ENCODE peak calls at places on chromosome X, in four cellular contexts. T is Peyer's patch, C is sigmoid colon, F is breast epithelium. A is an unnamed sample.
A peak's percentile ranks its signal among the peaks of the same experiment; 100 is the strongest.

GRCh38 chrX:53223955-53224859 is 800 bp downstream of the KDM5C start:
- DNase-seq in T (no peak), C (no peak), F (peak; percentile 18), A (no peak)

GRCh38 chrX:148282504-148282903 is 217.9 kb upstream of the AFF2 start:
- DNase-seq in T (no peak), C (no peak), F (no peak), A (no peak)

GRCh38 chrX:131741103-131741581 is 197.3 kb downstream of the OR13H1 start:
- DNase-seq in T (no peak), C (peak; percentile 94), F (peak; percentile 86), A (peak; percentile 82)

GRCh38 chrX:149129767-149130166 is 375.3 kb downstream of the IDS start:
- DNase-seq in T (no peak), C (no peak), F (no peak), A (no peak)

GRCh38 chrX:153968754-153969124 is 2.9 kb downstream of the HCFC1 start:
- DNase-seq in T (no peak), C (peak; percentile 65), F (no peak), A (peak; percentile 19)

GRCh38 chrX:108225456-108225730 is 133.8 kb downstream of the ATG4A start:
- DNase-seq in T (no peak), C (no peak), F (no peak), A (no peak)

GRCh38 chrX:140091276-140091886 is 126.1 kb upstream of the CXorf66 start:
- DNase-seq in T (peak; percentile 33), C (peak; percentile 60), F (no peak), A (peak; percentile 23)

GRCh38 chrX:50114113-50114512 is 86.7 kb downstream of the AKAP4 start:
- DNase-seq in T (no peak), C (no peak), F (no peak), A (no peak)

GRCh38 chrX:24799565-24799964 is 105.8 kb downstream of the POLA1 start:
- DNase-seq in T (no peak), C (no peak), F (no peak), A (no peak)

GRCh38 chrX:48835524-48836329 is at the start of gene PCSK1N:
- DNase-seq in T (no peak), C (no peak), F (no peak), A (no peak)

GRCh38 chrX:57137481-57137880 is 284 bp upstream of the SPIN2A start:
- DNase-seq in T (no peak), C (no peak), F (no peak), A (no peak)

GRCh38 chrX:14872355-14872754 is 514 bp downstream of the FANCB start:
- DNase-seq in T (no peak), C (no peak), F (no peak), A (no peak)

GRCh38 chrX:45479196-45479834 is 278.6 kb upstream of the DIPK2B start:
- DNase-seq in T (no peak), C (no peak), F (no peak), A (no peak)

GRCh38 chrX:73577368-73577767 is 14.4 kb downstream of the CHIC1 start:
- DNase-seq in T (no peak), C (no peak), F (no peak), A (no peak)

GRCh38 chrX:84240848-84241565 is 53.0 kb upstream of the RPS6KA6 start:
- DNase-seq in T (no peak), C (no peak), F (no peak), A (no peak)

GRCh38 chrX:100090931-100091330 is 319.1 kb downstream of the PCDH19 start:
- DNase-seq in T (no peak), C (no peak), F (no peak), A (no peak)

GRCh38 chrX:155662297-155662696 is 49.5 kb upstream of the TMLHE start:
- DNase-seq in T (no peak), C (no peak), F (no peak), A (no peak)

DNA sequence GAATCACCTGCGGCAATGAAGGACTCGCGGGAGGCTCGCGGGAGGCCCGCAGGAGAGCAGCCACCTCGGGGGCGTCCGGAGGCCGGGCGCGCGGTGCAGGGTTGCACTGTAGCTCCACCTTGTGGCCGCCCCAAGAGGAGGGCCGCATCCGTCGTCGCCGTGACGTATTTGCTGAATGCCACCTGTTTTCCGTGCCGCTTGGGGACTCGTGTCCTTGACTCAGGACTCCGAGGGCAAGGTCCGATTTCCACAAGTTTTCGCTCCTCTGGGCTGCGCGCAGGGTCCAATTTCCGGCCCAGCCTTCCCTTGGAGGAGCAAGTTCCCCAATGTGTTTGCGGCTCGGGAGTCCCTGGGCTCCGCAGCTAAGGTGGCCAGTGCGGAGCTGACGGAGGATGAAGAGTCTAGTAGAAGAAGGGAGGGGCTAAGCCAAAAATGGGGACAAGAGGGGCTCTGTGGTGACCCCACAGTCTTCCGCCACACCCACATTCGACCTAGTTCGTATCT is 10.7 kb upstream of the DLG3 start:
- DNase-seq in T (peak; percentile 84), C (peak; percentile 85), F (peak; percentile 59), A (peak; percentile 90)
- TF ChIP-seq CTCF in T (peak; percentile 75), C (peak; percentile 73), F (peak; percentile 63), A (peak; percentile 63)

GRCh38 chrX:150546711-150547153 is 21.7 kb upstream of the MTM1 start:
- DNase-seq in T (no peak), C (no peak), F (no peak), A (no peak)
- H3K4me3 ChIP-seq in T (no peak overlapping the region), C (no peak overlapping the region), F (no peak overlapping the region), A (no peak overlapping the region)

DNA sequence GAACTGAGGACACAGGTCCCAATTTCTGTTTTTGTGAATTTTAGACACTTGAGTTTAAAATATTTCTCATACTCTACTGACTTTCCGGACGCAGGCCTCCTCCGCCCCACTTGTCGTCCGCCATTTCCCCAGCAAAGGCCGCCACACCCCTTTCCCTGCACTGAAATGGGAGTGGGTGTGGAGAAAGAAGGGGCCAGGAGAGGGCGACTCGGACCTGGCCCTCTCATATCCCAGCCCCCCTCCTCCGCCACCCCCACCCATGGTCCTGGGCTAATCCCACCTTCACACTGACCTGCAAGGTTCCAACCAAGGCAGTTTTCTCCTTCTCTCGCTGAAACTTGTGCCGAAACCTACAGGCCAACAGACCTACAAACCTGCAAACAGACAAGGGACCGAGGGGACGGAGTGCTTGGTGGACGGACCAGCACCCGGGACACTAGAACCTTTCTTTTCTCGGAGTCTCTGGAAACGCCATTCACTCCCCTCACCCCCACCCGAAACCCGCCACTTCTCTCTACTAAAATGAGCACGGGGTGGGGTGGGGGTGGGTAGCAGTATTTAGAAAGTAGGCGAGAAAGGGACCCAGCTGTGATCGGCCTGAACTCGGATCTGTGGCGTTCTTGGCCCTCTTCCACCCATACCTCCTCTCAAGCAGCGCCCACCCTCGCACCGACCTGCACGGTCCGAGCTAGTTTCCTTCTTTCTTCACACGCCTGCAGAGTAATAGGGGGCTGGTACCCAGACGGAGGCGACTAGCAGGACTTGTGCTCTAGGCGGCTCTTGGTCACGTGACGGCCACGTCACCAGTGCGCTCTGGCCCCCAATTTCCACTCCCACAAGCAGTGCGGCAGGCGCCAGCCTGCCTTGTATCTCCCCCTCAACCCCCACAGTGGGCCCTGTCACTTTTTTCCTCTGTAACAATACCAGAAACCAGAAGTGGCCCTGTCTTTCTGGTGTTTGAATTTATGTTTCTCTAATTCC is at the start of gene ARMCX6:
- DNase-seq in T (peak; percentile 74), C (peak; percentile 92), F (peak; percentile 74), A (peak; percentile 88)
- TF ChIP-seq POLR2A in T (no peak), C (no peak), F (no peak), A (no peak)

DNA sequence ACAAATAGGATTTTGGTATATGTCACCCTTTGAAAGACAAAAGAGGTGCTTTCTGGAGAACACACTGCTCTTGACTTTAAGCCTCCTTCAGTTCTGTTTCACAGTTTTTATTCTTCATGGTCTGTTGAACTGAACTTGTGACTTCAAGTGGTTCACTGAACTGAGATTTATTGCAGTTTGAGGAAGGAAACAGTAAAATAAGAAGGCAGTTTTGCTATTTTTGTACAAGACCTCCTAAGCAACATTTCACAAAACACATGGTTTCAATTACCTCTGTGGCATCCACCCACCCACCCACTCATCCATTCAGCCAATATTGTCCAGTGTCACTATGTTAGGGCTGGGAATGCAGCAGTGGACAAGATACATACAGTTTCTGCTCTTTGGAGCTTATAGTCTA is 131.3 kb downstream of the IL1RAPL2 start:
- DNase-seq in T (no peak), C (no peak), F (no peak), A (no peak)
- TF ChIP-seq CTCF in T (no peak), C (no peak), F (no peak), A (no peak)

GRCh38 chrX:72394518-72395163 is 88.9 kb upstream of the CITED1 start:
- DNase-seq in T (no peak), C (no peak), F (no peak), A (no peak)
- H3K4me3 ChIP-seq in T (no peak overlapping the region), C (no peak overlapping the region), F (no peak overlapping the region), A (no peak overlapping the region)

GRCh38 chrX:134999469-134999868 is 8.7 kb downstream of the SMIM10 start:
- DNase-seq in T (no peak), C (no peak), F (no peak), A (no peak)

GRCh38 chrX:135009057-135009605 is 13.2 kb downstream of the RTL8B start:
- DNase-seq in T (no peak), C (no peak), F (no peak), A (no peak)

GRCh38 chrX:135000516-135000915 is 9.7 kb downstream of the SMIM10 start:
- DNase-seq in T (no peak), C (no peak), F (no peak), A (no peak)

GRCh38 chrX:135009838-135010237 is 12.5 kb downstream of the RTL8B start:
- DNase-seq in T (no peak), C (no peak), F (no peak), A (no peak)

DNA sequence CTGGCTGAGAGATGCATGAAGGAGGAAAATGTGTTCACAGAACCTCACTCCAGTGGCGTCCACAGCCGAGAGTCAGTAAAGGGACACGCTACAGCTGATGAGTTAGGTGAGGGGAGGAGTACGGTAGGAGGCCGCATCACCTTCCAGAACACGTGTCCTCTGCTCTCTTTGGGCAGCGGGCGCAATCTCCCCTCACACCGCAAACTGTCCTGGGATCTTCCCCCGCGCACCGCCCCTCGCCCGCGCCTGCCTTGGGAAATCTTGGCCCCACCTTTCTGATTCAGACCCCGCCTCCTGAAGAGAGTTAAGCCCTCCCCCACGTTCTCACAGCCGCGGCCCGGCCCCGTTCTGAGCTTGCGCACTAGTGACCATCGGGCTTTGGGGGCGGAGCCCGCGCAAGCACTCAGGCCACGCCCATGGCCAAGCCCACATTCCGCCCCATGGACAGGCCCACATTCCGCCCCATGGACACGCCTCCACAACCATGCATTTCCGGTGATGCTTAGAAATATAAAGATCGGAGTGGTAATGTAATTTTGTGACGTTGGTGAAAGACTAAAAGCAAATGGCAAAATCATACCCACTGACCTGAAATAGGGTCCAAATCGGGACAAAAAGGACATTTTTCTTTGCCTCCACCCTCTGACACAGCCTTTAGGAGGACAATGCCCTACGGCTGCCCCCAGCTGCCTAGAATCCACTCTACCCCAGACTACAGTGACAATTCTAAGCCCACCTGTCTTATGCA is 13.3 kb downstream of the SMIM10 start:
- DNase-seq in T (peak; percentile 85), C (peak; percentile 94), F (peak; percentile 87), A (peak; percentile 95)
- TF ChIP-seq POLR2A in T (no peak), C (no peak), F (no peak), A (no peak)

GRCh38 chrX:29044802-29045201 is 457.6 kb downstream of the IL1RAPL1 start:
- DNase-seq in T (no peak), C (no peak), F (no peak), A (no peak)
- TF ChIP-seq CTCF in T (no peak), C (no peak), F (no peak), A (no peak)

A was measured in upper lobe of left lung.